ENCODE peak calls at places on chromosomes 13 and 19, in ten cellular contexts. T, Y, J, L, H, E, W, B, U and A are unnamed samples.
A peak's percentile ranks its signal among the peaks of the same experiment; 100 is the strongest.

GRCh38 chr13:113584870-113585671 is 518 bp downstream of the TFDP1 start:
- DNase-seq in T (no peak), Y (no peak), J (peak; percentile 36), L (peak; percentile 49), H (no peak), E (no peak), W (no peak), B (peak; percentile 50), U (peak; percentile 41), A (peak; percentile 69)

GRCh38 chr19:27744926-27745844 is 1467.8 kb downstream of the UQCRFS1 start:
- DNase-seq in T (no peak), Y (no peak), J (no peak), L (no peak), H (no peak), E (no peak), W (no peak), B (no peak), U (peak; percentile 13), A (no peak)

GRCh38 chr13:46593403-46593802 is 40.4 kb downstream of the LRCH1 start:
- DNase-seq in T (no peak), Y (no peak), J (no peak), L (no peak), H (no peak), E (no peak), W (no peak), B (no peak), U (no peak), A (no peak)

GRCh38 chr13:51218691-51219090 is 3.5 kb upstream of the FAM124A start:
- DNase-seq in T (no peak), Y (no peak), J (no peak), L (no peak), H (no peak), E (no peak), W (no peak), B (no peak), U (no peak), A (no peak)

GRCh38 chr13:49627831-49628652 is at the start of gene ARL11:
- DNase-seq in T (peak; percentile 35), Y (no peak), J (no peak), L (peak; percentile 45), H (no peak), E (no peak), W (no peak), B (peak; percentile 83), U (peak; percentile 94), A (peak; percentile 83)

GRCh38 chr19:56170261-56170660 is 5.5 kb upstream of the GALP start:
- DNase-seq in T (no peak), Y (no peak), J (no peak), L (no peak), H (no peak), E (no peak), W (no peak), B (no peak), U (peak; percentile 80), A (no peak)

GRCh38 chr19:8640402-8641004 is 10.1 kb downstream of the NFILZ start:
- DNase-seq in T (no peak), Y (no peak), J (no peak), L (no peak), H (no peak), E (no peak), W (no peak), B (no peak), U (peak; percentile 71), A (no peak)

GRCh38 chr13:99415851-99416331 is 85.4 kb upstream of the TM9SF2 start:
- DNase-seq in T (no peak), Y (no peak), J (no peak), L (no peak), H (no peak), E (no peak), W (no peak), B (no peak), U (peak; percentile 43), A (no peak)

GRCh38 chr19:46081928-46082727 is 41.3 kb upstream of the IGFL4 start:
- DNase-seq in T (no peak), Y (no peak), J (peak; percentile 69), L (peak; percentile 13), H (peak; percentile 82), E (peak; percentile 16), W (peak; percentile 18), B (no peak), U (no peak), A (peak; percentile 63)

DNA sequence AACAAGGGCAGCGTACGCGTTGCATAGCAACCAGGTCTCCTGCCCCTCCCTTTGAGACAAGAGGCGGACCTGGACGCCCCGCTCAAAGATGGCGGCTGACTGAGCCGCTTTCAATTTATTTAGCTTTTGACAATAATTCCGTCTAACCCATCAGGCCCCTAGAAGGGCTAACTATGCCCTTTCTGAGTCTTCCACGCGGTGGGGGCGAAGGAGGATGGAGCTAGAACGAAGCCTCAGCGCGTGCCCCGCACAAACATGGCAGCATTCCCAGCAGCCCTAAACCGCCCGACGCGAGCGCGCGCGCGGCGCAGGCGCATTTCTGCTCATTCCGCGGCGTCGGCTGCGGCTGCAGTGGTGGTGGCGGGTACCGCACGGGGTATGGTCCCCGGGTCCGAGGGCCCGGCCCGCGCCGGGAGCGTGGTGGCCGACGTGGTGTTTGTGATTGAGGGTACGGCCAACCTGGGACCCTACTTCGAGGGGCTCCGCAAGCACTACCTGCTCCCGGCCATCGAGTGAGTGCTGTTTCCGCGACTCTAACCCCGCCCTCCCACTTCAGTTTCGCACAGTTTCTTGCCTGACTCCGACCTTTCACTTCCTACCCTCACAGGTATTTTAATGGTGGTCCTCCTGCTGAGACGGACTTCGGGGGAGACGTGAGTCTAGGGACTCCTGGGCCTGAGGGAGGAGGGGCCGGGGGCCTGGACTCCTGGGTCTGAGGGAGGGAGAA is at the start of gene MED25:
- DNase-seq in T (peak; percentile 78), Y (peak; percentile 71), J (peak; percentile 86), L (peak; percentile 88), H (peak; percentile 89), E (peak; percentile 82), W (peak; percentile 82), B (peak; percentile 95), U (peak; percentile 93), A (peak; percentile 94)
- TF ChIP-seq CTCF in T (peak; percentile 19), Y (no peak), J (no peak), L (no peak), H (peak; percentile 36), E (peak; percentile 52), W (peak; percentile 41), B (no peak), U (peak; percentile 56), A (no peak)

GRCh38 chr19:9939301-9939913 is 3.1 kb upstream of the OLFM2 start:
- DNase-seq in T (no peak), Y (no peak), J (peak; percentile 39), L (no peak), H (peak; percentile 53), E (no peak), W (no peak), B (no peak), U (no peak), A (no peak)

GRCh38 chr19:9943744-9944143 is 7.4 kb upstream of the OLFM2 start:
- DNase-seq in T (no peak), Y (no peak), J (no peak), L (no peak), H (no peak), E (no peak), W (no peak), B (no peak), U (no peak), A (no peak)

GRCh38 chr19:9941646-9942045 is 5.3 kb upstream of the OLFM2 start:
- DNase-seq in T (no peak), Y (no peak), J (no peak), L (no peak), H (no peak), E (no peak), W (no peak), B (no peak), U (no peak), A (no peak)

GRCh38 chr19:9941236-9941635 is 4.9 kb upstream of the OLFM2 start:
- DNase-seq in T (no peak), Y (no peak), J (no peak), L (no peak), H (peak; percentile 88), E (no peak), W (no peak), B (no peak), U (no peak), A (no peak)

GRCh38 chr19:9940778-9941177 is 4.5 kb upstream of the OLFM2 start:
- DNase-seq in T (no peak), Y (no peak), J (no peak), L (no peak), H (peak; percentile 35), E (no peak), W (no peak), B (no peak), U (no peak), A (no peak)
- TF ChIP-seq CTCF in T (no peak), Y (no peak), J (no peak), L (no peak), H (no peak), E (no peak), W (no peak), B (no peak), U (no peak), A (no peak)

DNA sequence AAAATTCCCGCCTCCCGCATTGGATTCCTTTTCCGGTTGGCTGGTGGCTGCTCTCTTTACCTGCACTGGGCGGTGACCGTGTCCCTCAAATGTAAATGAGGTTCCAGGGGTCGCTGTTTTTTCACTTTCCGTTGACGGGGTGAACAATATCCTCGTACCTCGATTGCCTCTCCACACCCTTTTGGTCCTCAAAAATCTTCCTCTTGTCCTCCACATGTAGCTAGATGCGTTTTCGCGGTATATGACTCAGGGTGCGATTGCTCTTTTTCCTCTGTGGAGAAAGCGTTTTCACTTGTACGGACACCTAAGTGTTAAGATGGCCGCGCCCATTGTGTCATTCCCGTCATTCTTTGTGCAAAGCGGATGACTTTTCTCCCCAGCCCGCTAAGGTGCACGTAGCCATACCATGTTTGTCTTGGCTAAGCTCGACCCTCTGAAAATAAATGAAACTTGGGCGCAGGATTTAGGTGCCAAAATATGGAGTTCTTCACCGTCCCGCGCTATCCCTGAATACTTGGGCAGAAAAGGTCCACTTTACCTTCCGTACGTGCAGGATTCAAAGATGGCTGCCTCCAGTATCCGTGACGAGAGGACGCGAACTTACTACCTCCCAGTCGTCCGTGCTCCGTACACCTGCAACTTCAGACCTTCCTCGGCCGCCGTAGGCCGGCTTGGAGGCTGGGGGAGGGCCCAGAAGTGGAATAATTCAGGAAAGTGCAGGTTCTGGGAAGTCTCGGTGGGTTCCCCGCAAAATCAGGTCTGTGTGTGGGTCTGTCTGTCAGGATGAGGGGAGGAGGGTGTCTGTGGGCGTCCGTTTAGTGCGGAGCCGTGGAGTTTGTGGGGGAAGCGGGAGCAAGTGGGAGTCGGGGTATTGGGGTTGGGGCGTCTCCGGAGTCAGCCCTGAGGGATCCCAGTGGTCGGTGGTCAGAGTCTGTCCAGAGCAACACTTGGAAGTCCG is at the start of gene ZNF613:
- DNase-seq in T (peak; percentile 77), Y (peak; percentile 57), J (peak; percentile 95), L (peak; percentile 76), H (peak; percentile 95), E (peak; percentile 80), W (peak; percentile 60), B (peak; percentile 90), U (peak; percentile 95), A (peak; percentile 86)
- TF ChIP-seq CTCF in T (no peak), Y (peak; percentile 22), J (peak; percentile 22), L (no peak), H (peak; percentile 17), E (peak; percentile 53), W (peak; percentile 43), B (no peak), U (peak; percentile 30), A (peak; percentile 10)

DNA sequence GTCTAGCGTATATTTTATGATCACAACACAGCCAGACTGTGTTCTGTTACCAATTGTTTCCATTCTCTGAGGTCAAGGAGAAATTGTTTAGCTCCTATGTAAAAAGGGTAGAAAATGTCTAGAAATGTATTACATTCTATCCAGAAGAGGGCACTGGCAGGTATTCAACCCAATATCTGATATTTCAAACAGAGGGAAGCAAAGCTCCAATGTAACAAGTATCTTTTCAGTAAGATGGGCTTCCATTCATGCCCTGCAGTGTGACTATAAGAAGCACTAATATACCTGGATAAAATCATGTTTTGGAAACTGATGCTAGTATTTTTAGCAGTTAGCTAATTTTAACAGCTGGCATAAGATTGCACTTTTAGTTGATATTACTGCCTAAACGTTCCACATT is 312.7 kb downstream of the FGF14 start:
- DNase-seq in T (no peak), Y (no peak), J (peak; percentile 7), L (no peak), H (peak; percentile 8), E (no peak), W (no peak), B (no peak), U (no peak), A (no peak)
- TF ChIP-seq CTCF in T (no peak), Y (peak; percentile 24), J (no peak), L (peak; percentile 26), H (peak; percentile 9), E (peak; percentile 52), W (peak; percentile 47), B (no peak), U (no peak), A (no peak)